ENCODE peak calls at places on chromosomes 12 and 14, in nine cellular contexts. T, Z, N, O, U, J, F, Y and W are unnamed samples.

GRCh38 chr14:39023939-39024871 is 78.8 kb downstream of the SEC23A start:
- DNase-seq in T (no peak), Z (no peak), N (no peak), O (no peak), U (no peak), J (no peak), F (no peak), Y (no peak), W (no peak)

GRCh38 chr12:52023182-52023975 is 16.6 kb downstream of the TAMALIN start:
- DNase-seq in T (peak), Z (peak), N (peak), O (peak), U (peak), J (peak), F (peak), Y (peak), W (peak)

GRCh38 chr14:105092912-105093425 is 27.7 kb upstream of the GPR132 start:
- DNase-seq in T (peak), Z (peak), N (no peak), O (peak), U (peak), J (peak), F (peak), Y (no peak), W (peak)

GRCh38 chr14:36820111-36820709 is 158.6 kb downstream of the PAX9 start:
- DNase-seq in T (no peak), Z (no peak), N (no peak), O (no peak), U (no peak), J (no peak), F (no peak), Y (no peak), W (no peak)

GRCh38 chr12:116280590-116281290 is 3.2 kb upstream of the MED13L start:
- DNase-seq in T (no peak), Z (no peak), N (no peak), O (no peak), U (no peak), J (no peak), F (no peak), Y (no peak), W (no peak)

GRCh38 chr12:105253882-105254513 is 18.0 kb upstream of the APPL2 start:
- DNase-seq in T (peak), Z (no peak), N (peak), O (peak), U (no peak), J (no peak), F (no peak), Y (no peak), W (no peak)

GRCh38 chr12:88299567-88300101 is 157.5 kb downstream of the TMTC3 start:
- DNase-seq in T (peak), Z (no peak), N (no peak), O (peak), U (no peak), J (no peak), F (no peak), Y (no peak), W (no peak)

GRCh38 chr12:82099216-82099615 is 259.0 kb downstream of the CCDC59 start:
- DNase-seq in T (no peak), Z (no peak), N (no peak), O (no peak), U (no peak), J (no peak), F (no peak), Y (no peak), W (no peak)

GRCh38 chr12:89384050-89384749 is 31.9 kb upstream of the DUSP6 start:
- DNase-seq in T (peak), Z (peak), N (no peak), O (no peak), U (peak), J (peak), F (no peak), Y (peak), W (no peak)

GRCh38 chr12:6276936-6277615 is 33.4 kb upstream of the PLEKHG6 start:
- DNase-seq in T (peak), Z (no peak), N (no peak), O (no peak), U (no peak), J (no peak), F (peak), Y (no peak), W (no peak)

GRCh38 chr14:96363751-96364336 is 518 bp downstream of the GSKIP start:
- DNase-seq in T (peak), Z (peak), N (peak), O (peak), U (no peak), J (peak), F (peak), Y (no peak), W (peak)

GRCh38 chr14:56135668-56136067 is 17.5 kb downstream of the PELI2 start:
- DNase-seq in T (no peak), Z (no peak), N (no peak), O (no peak), U (no peak), J (no peak), F (no peak), Y (no peak), W (no peak)

GRCh38 chr12:41189395-41190251 is 1.5 kb downstream of the PDZRN4 start:
- DNase-seq in T (peak), Z (peak), N (peak), O (no peak), U (peak), J (no peak), F (peak), Y (no peak), W (no peak)

GRCh38 chr12:89307665-89308253 is 44.5 kb downstream of the DUSP6 start:
- DNase-seq in T (no peak), Z (no peak), N (no peak), O (no peak), U (no peak), J (no peak), F (no peak), Y (no peak), W (no peak)

GRCh38 chr12:94049718-94050117 is 98.7 kb upstream of the PLXNC1 start:
- DNase-seq in T (no peak), Z (peak), N (no peak), O (no peak), U (no peak), J (no peak), F (no peak), Y (no peak), W (no peak)

GRCh38 chr14:56081139-56081538 is 37.1 kb upstream of the PELI2 start:
- DNase-seq in T (no peak), Z (no peak), N (no peak), O (no peak), U (no peak), J (no peak), F (no peak), Y (no peak), W (no peak)

GRCh38 chr12:115103884-115104883 is 420.2 kb upstream of the TBX3 start:
- DNase-seq in T (no peak), Z (peak), N (peak), O (no peak), U (no peak), J (peak), F (no peak), Y (no peak), W (no peak)

GRCh38 chr14:53953828-53954550 is 2.6 kb downstream of the BMP4 start:
- DNase-seq in T (no peak), Z (no peak), N (peak), O (peak), U (no peak), J (peak), F (peak), Y (peak), W (peak)

GRCh38 chr14:105837349-105838063 is 311.1 kb downstream of the TMEM121 start:
- DNase-seq in T (no peak), Z (no peak), N (no peak), O (no peak), U (no peak), J (no peak), F (peak), Y (no peak), W (no peak)

GRCh38 chr14:51370758-51371386 is 130.8 kb downstream of the TMX1 start:
- DNase-seq in T (no peak), Z (no peak), N (no peak), O (no peak), U (no peak), J (no peak), F (no peak), Y (no peak), W (no peak)

GRCh38 chr12:45914090-45914489 is 76.3 kb downstream of the SCAF11 start:
- DNase-seq in T (no peak), Z (no peak), N (no peak), O (no peak), U (no peak), J (no peak), F (no peak), Y (no peak), W (no peak)

GRCh38 chr12:53379389-53380103 is 430 bp upstream of the SP1 start:
- DNase-seq in T (peak), Z (peak), N (peak), O (peak), U (peak), J (peak), F (peak), Y (peak), W (peak)

GRCh38 chr12:47721431-47721973 is 3.8 kb downstream of the ENDOU start:
- DNase-seq in T (no peak), Z (no peak), N (no peak), O (no peak), U (no peak), J (no peak), F (peak), Y (no peak), W (no peak)

GRCh38 chr14:95471526-95472304 is 44.7 kb downstream of the SYNE3 start:
- DNase-seq in T (no peak), Z (no peak), N (peak), O (no peak), U (peak), J (no peak), F (no peak), Y (no peak), W (no peak)

GRCh38 chr12:94305293-94305957 is 154.2 kb downstream of the CEP83 start:
- DNase-seq in T (no peak), Z (no peak), N (no peak), O (no peak), U (no peak), J (no peak), F (no peak), Y (no peak), W (no peak)

GRCh38 chr12:50542448-50542847 is 37.7 kb downstream of the DIP2B start:
- DNase-seq in T (no peak), Z (no peak), N (no peak), O (peak), U (no peak), J (no peak), F (no peak), Y (no peak), W (no peak)

GRCh38 chr12:79098530-79098929 is 234.0 kb downstream of the SYT1 start:
- DNase-seq in T (no peak), Z (no peak), N (no peak), O (no peak), U (no peak), J (no peak), F (no peak), Y (no peak), W (no peak)

GRCh38 chr12:114700392-114701103 is 16.6 kb upstream of the TBX3 start:
- DNase-seq in T (no peak), Z (no peak), N (no peak), O (no peak), U (no peak), J (no peak), F (no peak), Y (no peak), W (no peak)

GRCh38 chr12:120041386-120042231 is 52.6 kb downstream of the BICDL1 start:
- DNase-seq in T (no peak), Z (peak), N (no peak), O (no peak), U (no peak), J (no peak), F (no peak), Y (no peak), W (no peak)

GRCh38 chr12:65695077-65695865 is 129.0 kb upstream of the HMGA2 start:
- DNase-seq in T (peak), Z (no peak), N (peak), O (peak), U (peak), J (peak), F (no peak), Y (no peak), W (no peak)

GRCh38 chr12:89494411-89495231 is 30.0 kb downstream of the GALNT4 start:
- DNase-seq in T (no peak), Z (no peak), N (no peak), O (no peak), U (no peak), J (no peak), F (no peak), Y (no peak), W (no peak)

GRCh38 chr12:106149096-106149784 is 10.5 kb upstream of the NUAK1 start:
- DNase-seq in T (peak), Z (peak), N (no peak), O (peak), U (no peak), J (no peak), F (no peak), Y (peak), W (no peak)

GRCh38 chr12:25130741-25131188 is 64.2 kb downstream of the DNAI7 start:
- DNase-seq in T (peak), Z (no peak), N (no peak), O (peak), U (no peak), J (no peak), F (no peak), Y (no peak), W (no peak)

GRCh38 chr14:39739796-39740195 is 307.6 kb upstream of the FBXO33 start:
- DNase-seq in T (no peak), Z (no peak), N (no peak), O (no peak), U (no peak), J (no peak), F (no peak), Y (peak), W (no peak)

GRCh38 chr12:56188786-56189335 is 422 bp downstream of the SMARCC2 start:
- DNase-seq in T (peak), Z (peak), N (no peak), O (peak), U (no peak), J (no peak), F (no peak), Y (no peak), W (peak)

GRCh38 chr12:56189918-56190694 is 823 bp upstream of the SMARCC2 start:
- DNase-seq in T (peak), Z (peak), N (peak), O (peak), U (peak), J (peak), F (peak), Y (peak), W (peak)

GRCh38 chr12:56188116-56188785 is 1.0 kb downstream of the SMARCC2 start:
- DNase-seq in T (no peak), Z (no peak), N (no peak), O (no peak), U (no peak), J (no peak), F (no peak), Y (no peak), W (no peak)

GRCh38 chr12:56190695-56191155 is 1.4 kb upstream of the SMARCC2 start:
- DNase-seq in T (no peak), Z (no peak), N (no peak), O (peak), U (no peak), J (no peak), F (no peak), Y (no peak), W (no peak)

GRCh38 chr12:56189336-56189917 is at the start of gene SMARCC2:
- DNase-seq in T (peak), Z (peak), N (peak), O (peak), U (peak), J (peak), F (peak), Y (peak), W (peak)
- TF ChIP-seq POLR2A in T (peak), Z (no peak), N (peak), O (peak), U (peak), J (no peak), F (peak), Y (peak), W (no peak)

GRCh38 chr12:122946690-122947271 is 19.5 kb downstream of the ABCB9 start:
- DNase-seq in T (peak), Z (peak), N (peak), O (peak), U (no peak), J (peak), F (peak), Y (peak), W (peak)

GRCh38 chr12:122948605-122949004 is 17.7 kb downstream of the ABCB9 start:
- DNase-seq in T (no peak), Z (no peak), N (no peak), O (no peak), U (no peak), J (no peak), F (no peak), Y (no peak), W (no peak)

GRCh38 chr12:122945047-122945592 is 21.1 kb downstream of the ABCB9 start:
- DNase-seq in T (no peak), Z (peak), N (no peak), O (no peak), U (no peak), J (no peak), F (no peak), Y (no peak), W (no peak)

GRCh38 chr12:122949405-122949804 is 16.9 kb downstream of the ABCB9 start:
- DNase-seq in T (no peak), Z (no peak), N (no peak), O (no peak), U (no peak), J (no peak), F (no peak), Y (no peak), W (no peak)

GRCh38 chr12:122947352-122947792 is 18.9 kb downstream of the ABCB9 start:
- DNase-seq in T (peak), Z (no peak), N (peak), O (no peak), U (no peak), J (peak), F (no peak), Y (peak), W (no peak)
- H3K27ac ChIP-seq in T (peak), Z (no peak), N (peak), O (peak), U (no peak), J (peak), F (peak), Y (peak), W (peak)

GRCh38 chr14:23910876-23911210 is 42.7 kb upstream of the DHRS4 start:
- DNase-seq in T (no peak), Z (no peak), N (no peak), O (no peak), U (no peak), J (no peak), F (no peak), Y (no peak), W (no peak)
- TF ChIP-seq CTCF in T (no peak), Z (no peak), N (no peak), O (no peak), U (no peak), J (no peak), F (no peak), Y (no peak), W (no peak)

DNA sequence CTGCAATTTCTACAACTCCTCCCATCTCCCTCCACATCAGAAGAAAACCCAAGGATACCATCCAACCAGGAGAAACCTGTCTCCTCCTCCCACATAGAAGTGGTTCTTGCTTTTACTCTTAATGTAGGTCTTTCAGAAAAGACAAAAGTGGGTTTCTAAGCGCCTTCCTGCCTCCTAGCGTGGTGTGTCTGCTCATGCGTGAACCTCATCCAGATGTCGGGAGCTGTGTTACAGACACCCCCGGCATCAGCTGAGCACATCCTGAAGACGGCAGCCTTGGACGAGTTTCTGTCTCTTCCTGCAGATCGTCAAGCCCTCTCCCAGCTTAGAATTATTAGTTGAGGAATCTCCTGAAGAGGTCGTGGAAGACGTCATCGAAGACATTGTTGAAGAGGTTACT is 9.5 kb downstream of the LRRC43 start:
- DNase-seq in T (no peak), Z (no peak), N (no peak), O (no peak), U (no peak), J (no peak), F (no peak), Y (no peak), W (no peak)
- TF ChIP-seq POLR2A in T (no peak), Z (no peak), N (no peak), O (no peak), U (no peak), J (no peak), F (no peak), Y (no peak), W (no peak)

GRCh38 chr14:92656306-92656705 is 92.1 kb downstream of the LGMN start:
- DNase-seq in T (no peak), Z (peak), N (no peak), O (no peak), U (no peak), J (no peak), F (no peak), Y (no peak), W (no peak)
- H3K27ac ChIP-seq in T (no peak), Z (peak), N (no peak), O (no peak), U (no peak), J (no peak), F (peak), Y (peak), W (peak)

DNA sequence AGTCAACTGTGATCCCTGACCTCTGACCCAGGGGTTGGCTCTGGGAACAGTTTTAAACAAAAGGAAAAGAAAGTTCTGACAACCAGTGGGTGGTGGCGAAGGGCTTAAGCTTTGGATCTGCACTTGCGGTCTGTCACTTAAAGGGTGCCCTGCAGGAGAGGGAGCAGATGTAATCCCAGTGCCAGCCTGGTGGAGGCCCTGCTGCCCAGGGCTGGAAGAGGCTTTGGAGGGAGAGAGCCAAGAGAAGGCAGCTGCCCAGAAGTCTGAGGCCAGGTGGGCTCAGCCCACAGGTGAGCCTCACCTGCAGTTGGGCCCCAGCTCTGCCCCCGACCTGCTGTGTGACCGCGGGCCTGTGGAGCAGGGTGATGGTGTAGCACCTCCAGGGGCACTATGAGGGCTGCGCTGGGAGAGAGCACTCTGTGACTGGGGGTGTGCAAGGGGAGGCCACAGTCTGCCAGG is 19.1 kb downstream of the SH2B3 start:
- DNase-seq in T (no peak), Z (no peak), N (no peak), O (no peak), U (no peak), J (no peak), F (no peak), Y (no peak), W (no peak)
- TF ChIP-seq CTCF in T (peak), Z (no peak), N (no peak), O (no peak), U (no peak), J (no peak), F (no peak), Y (no peak), W (no peak)

GRCh38 chr12:75291014-75291413 is 39.1 kb downstream of the CAPS2 start:
- DNase-seq in T (no peak), Z (no peak), N (no peak), O (no peak), U (no peak), J (no peak), F (no peak), Y (no peak), W (no peak)
- TF ChIP-seq POLR2A in T (no peak), Z (no peak), N (no peak), O (no peak), U (no peak), J (no peak), F (no peak), Y (no peak), W (no peak)

GRCh38 chr12:68538722-68539614 is 71.7 kb upstream of the RAP1B start:
- DNase-seq in T (peak), Z (peak), N (peak), O (no peak), U (peak), J (peak), F (no peak), Y (peak), W (no peak)
- H3K27ac ChIP-seq in T (no peak), Z (no peak), N (no peak), O (no peak), U (no peak), J (peak), F (peak), Y (peak), W (peak)

GRCh38 chr12:61538951-61539350 is 721.3 kb upstream of the USP15 start:
- DNase-seq in T (no peak), Z (peak), N (no peak), O (no peak), U (no peak), J (no peak), F (no peak), Y (no peak), W (no peak)
- TF ChIP-seq CTCF in T (no peak), Z (peak), N (no peak), O (no peak), U (no peak), J (no peak), F (no peak), Y (no peak), W (no peak)